ENCODE peak calls at places on chromosome 15, in seven cellular contexts. M is fibroblast of the conjunctiva, R is RWPE2, I is brain microvascular endothelial cell, U is NCI-H1105 treated with DMSO at 0.1 percent for 48 hours, X is cerebellum, V is fibroblast of pulmonary artery. Z is an unnamed sample.

GRCh38 chr15:84947947-84948830 is 33.5 kb upstream of the PDE8A start:
- DNase-seq in M (peak; percentile 82), R (no peak), I (peak; percentile 92), U (no peak), X (no peak), V (peak; percentile 90), Z (no peak)

GRCh38 chr15:95262866-95263564 is 1031.7 kb downstream of the MCTP2 start:
- DNase-seq in M (no peak), R (no peak), I (peak; percentile 37), U (no peak), X (no peak), V (peak; percentile 76), Z (no peak)

GRCh38 chr15:60994842-60995495 is 234.1 kb downstream of the RORA start:
- DNase-seq in M (no peak), R (no peak), I (no peak), U (peak; percentile 88), X (peak; percentile 53), V (no peak), Z (peak; percentile 45)

GRCh38 chr15:99556010-99556409 is 9.8 kb upstream of the MEF2A start:
- DNase-seq in M (no peak), R (no peak), I (no peak), U (no peak), X (no peak), V (no peak), Z (no peak)

GRCh38 chr15:76904461-76905012 is 603 bp downstream of the SCAPER start:
- DNase-seq in M (no peak), R (no peak), I (no peak), U (peak; percentile 45), X (peak; percentile 59), V (no peak), Z (peak; percentile 46)

GRCh38 chr15:92666780-92667179 is 11.2 kb upstream of the FAM174B start:
- DNase-seq in M (no peak), R (no peak), I (no peak), U (peak; percentile 51), X (no peak), V (peak; percentile 43), Z (peak; percentile 58)

GRCh38 chr15:100686021-100686724 is 83.8 kb downstream of the ASB7 start:
- DNase-seq in M (no peak), R (no peak), I (no peak), U (no peak), X (no peak), V (no peak), Z (no peak)

GRCh38 chr15:64856429-64857145 is 14.9 kb downstream of the PLEKHO2 start:
- DNase-seq in M (no peak), R (no peak), I (no peak), U (no peak), X (peak; percentile 41), V (peak; percentile 64), Z (no peak)

GRCh38 chr15:90895571-90896117 is 7.5 kb upstream of the MAN2A2 start:
- DNase-seq in M (no peak), R (no peak), I (no peak), U (no peak), X (peak; percentile 77), V (peak; percentile 12), Z (peak; percentile 64)

GRCh38 chr15:81686021-81686420 is 312.0 kb upstream of the TMC3 start:
- DNase-seq in M (no peak), R (no peak), I (no peak), U (no peak), X (no peak), V (no peak), Z (no peak)

Z was measured in NCI-H1092 treated with DMSO at 0.1 percent for 48 hours.